ENCODE peak calls at places on chromosomes 7 and 10, in four cellular contexts. G, F, P and D are unnamed samples.

GRCh38 chr7:157468221-157469111 is 131.7 kb downstream of the DNAJB6 start:
- DNase-seq in G (peak; percentile 24), F (peak; percentile 68), P (no peak), D (no peak)

GRCh38 chr7:114663502-114663901 is 248.9 kb downstream of the FOXP2 start:
- DNase-seq in G (no peak), F (no peak), P (peak; percentile 43), D (no peak)

GRCh38 chr7:116524609-116525297 is at the start of gene CAV1:
- DNase-seq in G (peak; percentile 61), F (peak; percentile 88), P (peak; percentile 92), D (no peak)

GRCh38 chr10:119625570-119626280 is 25.5 kb upstream of the BAG3 start:
- DNase-seq in G (no peak), F (no peak), P (no peak), D (no peak)

GRCh38 chr10:32955299-32955772 is 2.7 kb downstream of the ITGB1 start:
- DNase-seq in G (no peak), F (no peak), P (no peak), D (no peak)

GRCh38 chr7:129186749-129187260 is 1.6 kb upstream of the SMO start:
- DNase-seq in G (no peak), F (no peak), P (no peak), D (no peak)

GRCh38 chr7:155234950-155235789 is 62.5 kb upstream of the INSIG1 start:
- DNase-seq in G (no peak), F (no peak), P (no peak), D (no peak)

GRCh38 chr7:30986738-30987137 is 23.0 kb downstream of the GHRHR start:
- DNase-seq in G (no peak), F (no peak), P (no peak), D (no peak)

GRCh38 chr7:2016761-2017482 is 215.8 kb downstream of the MAD1L1 start:
- DNase-seq in G (no peak), F (peak; percentile 67), P (no peak), D (no peak)

GRCh38 chr7:123410273-123410928 is 124.0 kb downstream of the IQUB start:
- DNase-seq in G (peak; percentile 51), F (no peak), P (no peak), D (no peak)

GRCh38 chr10:75404335-75405200 is 3.0 kb upstream of the ZNF503 start:
- DNase-seq in G (peak; percentile 78), F (peak; percentile 89), P (peak; percentile 75), D (no peak)

GRCh38 chr7:115635367-115635766 is 395.2 kb downstream of the TFEC start:
- DNase-seq in G (no peak), F (no peak), P (no peak), D (no peak)

GRCh38 chr10:132270721-132271457 is 36.9 kb downstream of the STK32C start:
- DNase-seq in G (no peak), F (peak; percentile 37), P (no peak), D (no peak)

GRCh38 chr7:33061282-33061928 is 1.2 kb downstream of the NT5C3A start:
- DNase-seq in G (no peak), F (no peak), P (no peak), D (no peak)

GRCh38 chr10:89029201-89029600 is 38.6 kb downstream of the FAS start:
- DNase-seq in G (no peak), F (no peak), P (no peak), D (no peak)

GRCh38 chr7:108222236-108222892 is 92.2 kb upstream of the LAMB4 start:
- DNase-seq in G (no peak), F (no peak), P (no peak), D (no peak)

GRCh38 chr10:85609509-85609908 is 757.1 kb downstream of the GRID1 start:
- DNase-seq in G (no peak), F (peak; percentile 51), P (no peak), D (peak; percentile 32)

GRCh38 chr7:111409714-111410422 is 152.4 kb downstream of the IMMP2L start:
- DNase-seq in G (no peak), F (no peak), P (no peak), D (no peak)

GRCh38 chr7:48088559-48089414 is at the start of gene UPP1:
- DNase-seq in G (peak; percentile 96), F (peak; percentile 99), P (peak; percentile 98), D (peak; percentile 97)

GRCh38 chr10:130904676-130905075 is 406.8 kb downstream of the TCERG1L start:
- DNase-seq in G (no peak), F (no peak), P (no peak), D (peak; percentile 93)

GRCh38 chr10:36692759-36693158 is 432.6 kb upstream of the ANKRD30A start:
- DNase-seq in G (no peak), F (no peak), P (no peak), D (no peak)

GRCh38 chr10:121092341-121093099 is 241.4 kb downstream of the WDR11 start:
- DNase-seq in G (peak; percentile 70), F (no peak), P (no peak), D (no peak)

GRCh38 chr10:24153537-24153936 is 55.4 kb upstream of the KIAA1217 start:
- DNase-seq in G (no peak), F (no peak), P (no peak), D (no peak)

GRCh38 chr7:40299097-40299496 is 164.3 kb downstream of the SUGCT start:
- DNase-seq in G (no peak), F (no peak), P (no peak), D (no peak)

GRCh38 chr7:40298421-40298820 is 163.6 kb downstream of the SUGCT start:
- DNase-seq in G (no peak), F (no peak), P (no peak), D (no peak)

GRCh38 chr7:40297741-40298311 is 163.0 kb downstream of the SUGCT start:
- DNase-seq in G (no peak), F (no peak), P (no peak), D (no peak)

GRCh38 chr7:40301486-40302065 is 166.8 kb downstream of the SUGCT start:
- DNase-seq in G (no peak), F (no peak), P (no peak), D (no peak)

DNA sequence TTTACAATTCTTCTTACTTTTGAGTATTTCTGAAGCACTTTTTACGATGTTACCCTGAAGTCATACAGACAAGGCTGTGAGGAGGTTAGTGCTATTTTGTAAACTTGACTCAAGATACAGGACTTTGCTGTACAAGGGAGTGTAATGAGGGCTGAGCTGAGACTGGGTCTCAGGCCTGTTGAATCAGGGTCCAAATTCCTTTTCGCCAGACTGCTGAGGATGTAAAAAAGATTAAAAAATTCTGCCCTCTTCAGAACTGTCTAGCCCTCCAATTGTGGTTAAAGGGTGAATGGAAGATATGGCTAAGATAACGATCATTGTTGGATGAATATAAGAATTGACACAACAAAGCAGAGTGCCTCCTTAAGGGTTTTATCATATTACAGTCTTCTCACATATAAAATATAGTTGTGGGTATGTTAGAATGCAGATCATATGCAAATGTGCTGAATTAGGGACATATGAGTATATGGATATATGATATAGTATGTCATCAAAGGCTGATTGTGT is 165.4 kb downstream of the SUGCT start:
- DNase-seq in G (no peak), F (no peak), P (no peak), D (no peak)
- H3K4me1 ChIP-seq in G (no peaks in the 10 kb centered on the region), F (no peaks in the 10 kb centered on the region), P (no peaks in the 10 kb centered on the region), D (no peaks in the 10 kb centered on the region)

DNA sequence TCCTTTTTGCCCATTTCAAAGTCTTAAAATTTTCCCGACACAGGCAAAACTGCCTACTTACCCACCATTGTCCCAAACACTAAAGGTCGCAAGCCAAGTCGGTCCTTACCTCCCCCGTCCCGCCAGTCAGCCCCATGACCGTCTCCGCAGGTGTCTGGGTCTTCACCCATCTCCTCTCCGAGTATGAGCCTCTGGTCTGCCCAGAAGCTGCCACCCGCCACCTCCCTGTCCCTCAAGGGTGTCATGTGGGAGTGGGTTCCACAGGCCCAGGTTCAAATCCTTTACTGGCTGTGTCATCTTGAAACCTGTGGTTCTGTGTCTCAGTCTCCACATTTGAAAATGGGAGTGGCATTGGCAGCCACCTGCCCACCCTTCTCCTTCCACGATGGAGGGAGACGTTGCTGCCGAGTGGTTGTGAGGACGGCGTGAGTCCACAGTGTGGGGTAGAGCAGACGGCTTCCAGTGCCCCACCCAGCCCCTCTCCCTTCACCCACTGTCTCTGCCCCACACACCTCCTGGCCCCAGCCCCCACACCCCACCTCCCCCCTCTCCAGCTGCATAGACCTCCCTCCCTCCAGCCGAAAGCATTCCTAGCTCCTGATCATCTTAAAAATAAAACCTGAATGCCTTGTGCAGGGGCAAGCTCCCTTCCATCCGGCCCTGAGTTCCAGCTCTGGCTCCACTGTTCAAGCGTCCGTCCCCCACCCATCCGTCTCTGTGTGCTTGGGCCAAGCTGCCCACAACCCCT is 35.3 kb downstream of the FOXL3 start:
- DNase-seq in G (no peak), F (peak; percentile 58), P (no peak), D (no peak)
- H3K4me1 ChIP-seq in G (no peaks in the 10 kb centered on the region), F (no peaks in the 10 kb centered on the region), P (no peaks in the 10 kb centered on the region), D (no peaks in the 10 kb centered on the region)

GRCh38 chr10:14532473-14533251 is 201.9 kb upstream of the FRMD4A start:
- DNase-seq in G (no peak), F (no peak), P (no peak), D (no peak)

GRCh38 chr10:14535497-14536199 is 204.9 kb upstream of the FRMD4A start:
- DNase-seq in G (no peak), F (no peak), P (no peak), D (no peak)

GRCh38 chr10:14533295-14533694 is 202.6 kb upstream of the FRMD4A start:
- DNase-seq in G (no peak), F (no peak), P (no peak), D (no peak)

GRCh38 chr10:14536269-14536903 is 205.7 kb upstream of the FRMD4A start:
- DNase-seq in G (no peak), F (no peak), P (no peak), D (no peak)

DNA sequence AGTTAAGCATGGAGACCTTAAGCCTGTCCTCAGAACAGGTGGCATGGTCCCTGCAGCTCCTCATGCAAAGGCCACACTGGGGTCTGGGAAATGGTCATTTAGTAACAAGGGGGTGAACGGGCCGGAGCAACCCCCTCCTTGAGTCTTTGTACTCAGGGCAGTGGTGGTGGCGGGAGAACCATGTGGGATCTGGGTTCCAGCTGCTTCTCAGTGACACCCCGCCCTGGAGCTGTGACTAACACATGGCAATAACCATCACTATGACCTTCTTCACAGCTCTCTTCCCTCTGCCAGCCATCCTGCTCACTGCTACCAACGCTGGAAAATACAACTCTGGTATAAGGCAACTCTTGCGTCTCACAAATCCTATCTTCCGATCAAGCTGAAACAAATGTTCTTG is 203.4 kb upstream of the FRMD4A start:
- DNase-seq in G (no peak), F (no peak), P (no peak), D (no peak)
- H3K4me1 ChIP-seq in G (peaks cover 10% of the 10 kb centered on the region), F (no peaks in the 10 kb centered on the region), P (peaks cover 18% of the 10 kb centered on the region), D (peaks cover 8% of the 10 kb centered on the region)

GRCh38 chr10:129683519-129683918 is 216.5 kb downstream of the MGMT start:
- DNase-seq in G (no peak), F (no peak), P (no peak), D (no peak)
- H3K4me1 ChIP-seq in G (no peaks in the 10 kb centered on the region), F (no peaks in the 10 kb centered on the region), P (no peaks in the 10 kb centered on the region), D (no peaks in the 10 kb centered on the region)

GRCh38 chr10:59847888-59848287 is 58.5 kb downstream of the CCDC6 start:
- DNase-seq in G (no peak), F (no peak), P (no peak), D (no peak)
- H3K4me1 ChIP-seq in G (peaks cover 4% of the 10 kb centered on the region), F (no peaks in the 10 kb centered on the region), P (peaks cover 8% of the 10 kb centered on the region), D (peaks cover 12% of the 10 kb centered on the region)

GRCh38 chr10:79115302-79115701 is 46.5 kb downstream of the ZMIZ1 start:
- DNase-seq in G (no peak), F (no peak), P (no peak), D (no peak)
- H3K4me1 ChIP-seq in G (peaks cover 60% of the 10 kb centered on the region), F (peaks cover 38% of the 10 kb centered on the region), P (peaks cover 38% of the 10 kb centered on the region), D (peaks cover 91% of the 10 kb centered on the region)